ENCODE peak calls at places on chromosomes 5 and 9, in ten cellular contexts. J, C, L, B, U, I, P, M, W and A are unnamed samples.

GRCh38 chr5:150129813-150130492 is 25.7 kb downstream of the PDGFRB start:
- DNase-seq in B (peak; percentile 59), U (no peak), I (peak; percentile 71), J (no peak), P (peak; percentile 85), W (peak; percentile 81), L (peak; percentile 82), C (peak; percentile 77), M (peak; percentile 71), A (no peak)

GRCh38 chr5:7871560-7872113 is 2.7 kb downstream of the MTRR start:
- DNase-seq in J (no peak), I (peak; percentile 68), L (no peak), P (no peak), C (no peak), W (no peak), U (no peak), M (no peak), B (no peak), A (no peak)

GRCh38 chr5:132203464-132203818 is 24.2 kb downstream of the P4HA2 start:
- DNase-seq in U (no peak), M (no peak), W (no peak), B (no peak), C (no peak), P (no peak), J (no peak), L (no peak), I (no peak), A (no peak)

GRCh38 chr9:698276-698675 is 143.2 kb upstream of the DMRT1 start:
- DNase-seq in W (no peak), U (no peak), M (no peak), C (no peak), J (no peak), L (no peak), B (no peak), I (no peak), P (no peak), A (no peak)

GRCh38 chr9:104795857-104796256 is 31.9 kb downstream of the NIPSNAP3B start:
- DNase-seq in M (no peak), U (no peak), P (no peak), I (no peak), B (no peak), L (no peak), J (no peak), C (no peak), W (no peak), A (no peak)

GRCh38 chr9:129868571-129869486 is 33.6 kb downstream of the USP20 start:
- DNase-seq in C (no peak), M (no peak), P (no peak), U (no peak), I (no peak), L (no peak), B (no peak), W (no peak), J (no peak), A (peak; percentile 95)

GRCh38 chr5:35877655-35878054 is 21.0 kb downstream of the IL7R start:
- DNase-seq in I (no peak), W (no peak), P (no peak), C (no peak), B (no peak), J (no peak), L (no peak), M (no peak), U (no peak), A (no peak)

GRCh38 chr9:122261469-122261881 is 3.2 kb downstream of the RBM18 start:
- DNase-seq in W (no peak), M (peak; percentile 51), J (no peak), P (peak; percentile 79), I (no peak), C (peak; percentile 49), B (peak; percentile 58), L (peak; percentile 58), U (no peak), A (no peak)

GRCh38 chr9:87862536-87863268 is 20.0 kb upstream of the SPATA31E1 start:
- DNase-seq in P (no peak), J (peak; percentile 73), M (peak; percentile 73), L (no peak), C (no peak), I (no peak), W (no peak), B (peak; percentile 90), U (no peak), A (no peak)
- H3K4me3 ChIP-seq in P (no peak overlapping the region), J (no peak overlapping the region), M (no peak overlapping the region), L (no peak overlapping the region), C (no peak overlapping the region), I (no peak overlapping the region), W (no peak overlapping the region), B (no peak overlapping the region), U (no peak overlapping the region), A (no peak overlapping the region)

GRCh38 chr9:97696025-97696822 is 916 bp downstream of the XPA start:
- DNase-seq in W (no peak), M (no peak), C (no peak), B (no peak), U (no peak), P (no peak), J (no peak), L (no peak), I (no peak), A (no peak)

GRCh38 chr9:97694768-97695167 is 2.4 kb downstream of the XPA start:
- DNase-seq in U (no peak), I (no peak), C (no peak), B (no peak), M (no peak), J (no peak), L (no peak), W (no peak), P (no peak), A (no peak)

GRCh38 chr9:97696823-97697601 is at the start of gene XPA:
- DNase-seq in M (peak; percentile 95), C (peak; percentile 96), J (no peak), P (peak; percentile 95), W (peak; percentile 96), U (peak; percentile 66), L (peak; percentile 94), B (peak; percentile 92), I (peak; percentile 97), A (peak; percentile 97)

GRCh38 chr9:97697837-97698236 is 697 bp upstream of the XPA start:
- DNase-seq in C (no peak), W (no peak), U (no peak), L (no peak), B (peak; percentile 8), P (no peak), J (no peak), I (no peak), M (no peak), A (no peak)

DNA sequence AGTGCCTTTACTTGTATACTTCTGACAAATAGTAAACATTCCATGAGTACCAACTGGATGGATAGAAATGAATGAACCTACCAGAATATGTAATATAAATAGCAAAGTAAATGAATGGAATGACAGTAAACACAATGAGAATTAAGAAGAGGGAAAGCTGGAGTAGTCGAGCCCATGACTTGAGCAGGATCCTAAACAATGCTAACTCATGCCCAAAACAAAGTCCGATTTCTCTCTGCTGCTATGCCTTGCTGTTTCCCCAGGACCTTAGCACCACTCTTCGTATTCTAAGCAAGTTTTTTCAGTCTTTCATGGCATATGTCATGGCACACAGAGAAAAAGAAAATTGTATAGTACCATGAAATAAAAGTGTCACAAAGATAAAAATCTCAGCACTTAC is 1.8 kb downstream of the XPA start:
- DNase-seq in J (no peak), M (no peak), C (no peak), W (no peak), U (no peak), I (no peak), B (no peak), P (no peak), L (no peak), A (no peak)
- H3K4me3 ChIP-seq in J (peak overlapping the region; percentile 90), M (peak overlapping the region; percentile 73), C (no peak overlapping the region), W (no peak overlapping the region), U (peak overlapping the region; percentile 93), I (no peak overlapping the region), B (peak overlapping the region; percentile 66), P (peak overlapping the region; percentile 55), L (peak overlapping the region; percentile 80), A (peak overlapping the region; percentile 78)

GRCh38 chr9:107149756-107150155 is 133.3 kb upstream of the RAD23B start:
- DNase-seq in P (no peak), C (no peak), J (no peak), W (no peak), I (no peak), U (no peak), M (no peak), B (no peak), L (no peak), A (no peak)
- H3K4me3 ChIP-seq in P (no peak overlapping the region), C (no peak overlapping the region), J (no peak overlapping the region), W (no peak overlapping the region), I (no peak overlapping the region), U (no peak overlapping the region), M (no peak overlapping the region), B (no peak overlapping the region), L (no peak overlapping the region), A (no peak overlapping the region)

GRCh38 chr9:134057311-134057665 is 10.5 kb downstream of the BRD3 start:
- DNase-seq in W (no peak), J (no peak), C (no peak), M (no peak), L (no peak), U (no peak), B (no peak), P (no peak), I (no peak), A (no peak)

GRCh38 chr9:134055981-134056461 is 11.8 kb downstream of the BRD3 start:
- DNase-seq in B (peak; percentile 91), P (peak; percentile 50), U (no peak), J (peak; percentile 52), W (peak; percentile 76), C (peak; percentile 83), L (no peak), I (no peak), M (peak; percentile 45), A (peak; percentile 39)

GRCh38 chr9:134057751-134058701 is 9.8 kb downstream of the BRD3 start:
- DNase-seq in M (no peak), I (no peak), C (peak; percentile 14), J (no peak), P (peak; percentile 9), W (peak; percentile 37), U (no peak), B (no peak), L (no peak), A (no peak)

GRCh38 chr9:134054891-134055811 is 12.7 kb downstream of the BRD3 start:
- DNase-seq in L (no peak), B (no peak), I (no peak), M (no peak), J (no peak), W (no peak), P (peak; percentile 12), U (no peak), C (peak; percentile 76), A (no peak)

DNA sequence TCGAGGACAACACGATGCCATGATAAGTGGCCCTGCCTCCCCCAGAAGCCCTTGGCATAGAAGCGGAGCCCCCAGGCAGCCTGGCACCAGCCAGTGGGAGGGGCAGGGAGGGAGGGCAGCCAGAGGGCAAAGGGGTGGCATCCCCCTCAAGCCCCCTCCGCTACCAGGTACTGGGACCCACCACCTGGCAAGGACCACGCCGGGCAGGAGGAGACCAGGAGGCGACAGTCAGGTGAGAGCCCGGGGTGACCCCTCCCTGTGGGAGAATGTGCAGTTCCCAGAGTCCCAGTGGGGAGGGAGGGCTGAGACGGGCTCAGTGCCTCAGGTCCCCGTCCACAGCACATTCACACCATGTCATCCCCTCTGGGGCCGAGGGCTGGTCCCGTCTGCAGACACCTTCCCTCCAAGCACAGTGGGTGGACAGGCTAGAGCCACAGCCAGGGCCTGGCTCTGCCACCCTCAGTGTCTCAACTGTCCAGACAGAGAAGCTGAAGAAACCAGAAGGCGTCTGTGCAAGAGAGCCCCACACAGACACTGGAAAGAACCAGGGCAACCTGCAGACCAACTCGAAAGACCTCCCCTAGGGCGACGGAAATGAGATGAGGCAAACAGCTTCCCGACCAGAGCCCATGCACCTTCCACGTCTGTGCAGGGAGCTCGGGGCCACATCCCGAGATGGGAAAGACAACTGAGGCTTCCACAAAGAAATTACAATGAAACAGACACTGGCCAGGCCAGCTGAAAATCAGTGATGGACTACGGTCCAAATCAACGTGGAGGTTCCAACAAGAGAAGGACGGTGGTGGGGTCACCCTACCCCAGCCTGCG is 11.1 kb downstream of the BRD3 start:
- DNase-seq in C (peak; percentile 30), J (no peak), U (no peak), M (no peak), W (no peak), B (no peak), L (no peak), I (no peak), P (peak; percentile 11), A (no peak)
- H3K4me3 ChIP-seq in C (no peak overlapping the region), J (no peak overlapping the region), U (no peak overlapping the region), M (no peak overlapping the region), W (no peak overlapping the region), B (no peak overlapping the region), L (no peak overlapping the region), I (no peak overlapping the region), P (no peak overlapping the region), A (no peak overlapping the region)